ENCODE peak calls at places on chromosomes 5 and 9, in five cellular contexts. W is T-helper 2 cell treated with Interferon-gamma antibody and Interleukin-4, amounts not matched to agents 5 μg/mL and 100 μg/mL, for 36 hours; S is OCI-M1; V is thoracic aorta; Z is left lung. X is an unnamed sample.

GRCh38 chr9:104866186-104866585 is 61.8 kb downstream of the ABCA1 start:
- DNase-seq in V (no peak), W (no peak), Z (no peak), S (no peak), X (no peak)

GRCh38 chr5:171808951-171809350 is 23.3 kb downstream of the SMIM23 start:
- DNase-seq in W (no peak), Z (no peak), S (no peak), V (no peak), X (no peak)

GRCh38 chr5:163489055-163489744 is 16.2 kb upstream of the MAT2B start:
- DNase-seq in S (peak), Z (no peak), V (no peak), W (no peak), X (no peak)

GRCh38 chr9:73370053-73370452 is 218.4 kb downstream of the ANXA1 start:
- DNase-seq in W (no peak), S (peak), Z (no peak), V (no peak), X (peak)

GRCh38 chr5:41415242-41415641 is 95.2 kb downstream of the PLCXD3 start:
- DNase-seq in Z (no peak), W (no peak), S (no peak), V (no peak), X (no peak)

GRCh38 chr9:93826905-93827544 is 128.1 kb downstream of the BARX1 start:
- DNase-seq in W (no peak), Z (peak), S (no peak), V (no peak), X (no peak)

GRCh38 chr5:116159006-116159405 is 74.2 kb downstream of the COMMD10 start:
- DNase-seq in V (no peak), S (no peak), W (no peak), Z (no peak), X (no peak)

GRCh38 chr5:137498301-137498735 is 808 bp downstream of the SPOCK1 start:
- DNase-seq in W (no peak), Z (peak), S (no peak), V (no peak), X (no peak)

GRCh38 chr5:177491429-177491945 is 5.9 kb downstream of the PDLIM7 start:
- DNase-seq in V (no peak), Z (peak), S (peak), W (no peak), X (peak)

GRCh38 chr5:148457183-148457620 is 73.4 kb downstream of the FBXO38 start:
- DNase-seq in W (no peak), S (peak), V (no peak), Z (no peak), X (peak)

GRCh38 chr9:137739371-137739915 is 120.6 kb downstream of the EHMT1 start:
- DNase-seq in W (no peak), V (no peak), Z (no peak), S (no peak), X (no peak)

GRCh38 chr9:133116346-133117231 is 4.5 kb downstream of the RALGDS start:
- DNase-seq in W (no peak), Z (peak), V (no peak), S (no peak), X (no peak)

GRCh38 chr9:95132406-95133350 is 184.8 kb downstream of the FANCC start:
- DNase-seq in W (no peak), S (no peak), V (no peak), Z (no peak), X (no peak)

GRCh38 chr5:2901511-2901910 is 150.0 kb upstream of the IRX2 start:
- DNase-seq in V (no peak), S (no peak), W (no peak), Z (no peak), X (no peak)

GRCh38 chr9:8738953-8739352 is 939.4 kb upstream of the DMAC1 start:
- DNase-seq in Z (no peak), W (no peak), V (no peak), S (no peak), X (no peak)

GRCh38 chr5:138024117-138024516 is 8.8 kb downstream of the FAM13B start:
- DNase-seq in Z (no peak), S (no peak), W (no peak), V (no peak), X (no peak)

GRCh38 chr5:115190388-115190787 is 20.7 kb upstream of the TRIM36 start:
- DNase-seq in Z (no peak), S (no peak), W (no peak), V (no peak), X (no peak)

GRCh38 chr5:6715758-6716633 is 2.8 kb downstream of the TENT4A start:
- DNase-seq in W (peak), V (no peak), S (no peak), Z (no peak), X (peak)

GRCh38 chr9:76603448-76603895 is 144.5 kb downstream of the GCNT1 start:
- DNase-seq in Z (no peak), W (no peak), S (no peak), V (no peak), X (no peak)

GRCh38 chr5:600551-601541 is 11.3 kb upstream of the CEP72 start:
- DNase-seq in W (no peak), V (no peak), Z (peak), S (no peak), X (no peak)

GRCh38 chr5:139561655-139562451 is 714 bp downstream of the UBE2D2 start:
- DNase-seq in S (peak), Z (peak), V (peak), W (peak), X (peak)

GRCh38 chr5:42791151-42791550 is 20.5 kb downstream of the SELENOP start:
- DNase-seq in W (no peak), S (no peak), Z (no peak), V (no peak), X (no peak)

GRCh38 chr5:150492621-150493020 is 15.3 kb upstream of the NDST1 start:
- DNase-seq in V (no peak), Z (no peak), S (no peak), W (no peak), X (no peak)

GRCh38 chr9:114214686-114215397 is 59.5 kb downstream of the COL27A1 start:
- DNase-seq in W (no peak), S (no peak), Z (peak), V (no peak), X (no peak)

GRCh38 chr5:133528841-133529240 is 83.5 kb downstream of the FSTL4 start:
- DNase-seq in V (no peak), Z (no peak), W (no peak), S (no peak), X (no peak)

GRCh38 chr5:169222934-169223594 is 77.9 kb downstream of the SLIT3 start:
- DNase-seq in S (no peak), Z (no peak), V (no peak), W (no peak), X (no peak)

GRCh38 chr5:143896981-143897380 is 85.0 kb downstream of the HMHB1 start:
- DNase-seq in W (no peak), Z (no peak), S (peak), V (no peak), X (no peak)

GRCh38 chr5:142743677-142744441 is 26.3 kb upstream of the ARHGAP26 start:
- DNase-seq in W (no peak), Z (no peak), S (no peak), V (no peak), X (no peak)

GRCh38 chr5:169142264-169142970 is 158.5 kb downstream of the SLIT3 start:
- DNase-seq in W (no peak), V (peak), S (no peak), Z (no peak), X (no peak)

GRCh38 chr5:10655041-10655685 is 91.3 kb downstream of the ANKRD33B start:
- DNase-seq in S (no peak), V (no peak), Z (peak), W (no peak), X (no peak)

GRCh38 chr9:22425551-22425950 is 21.1 kb upstream of the DMRTA1 start:
- DNase-seq in S (no peak), W (no peak), Z (no peak), V (no peak), X (no peak)

GRCh38 chr9:92711844-92712243 is 41.9 kb upstream of the IPPK start:
- DNase-seq in S (no peak), V (no peak), Z (no peak), W (no peak), X (peak)

GRCh38 chr5:74919041-74919440 is 52.9 kb upstream of the FAM169A start:
- DNase-seq in W (no peak), V (no peak), Z (no peak), S (no peak), X (no peak)

GRCh38 chr9:130834371-130835311 is at the start of gene ABL1:
- DNase-seq in V (peak), S (peak), W (peak), Z (peak), X (no peak)

GRCh38 chr9:27573699-27574265 is 501 bp upstream of the C9orf72 start:
- DNase-seq in S (peak), Z (peak), V (peak), W (peak), X (peak)

GRCh38 chr5:127892467-127893207 is 189.4 kb downstream of the CCDC192 start:
- DNase-seq in W (no peak), Z (no peak), V (no peak), S (no peak), X (no peak)

GRCh38 chr9:4640027-4640426 is 22.1 kb upstream of the PLPP6 start:
- DNase-seq in Z (no peak), V (no peak), W (no peak), S (peak), X (peak)

GRCh38 chr5:126976520-126977172 is 53.7 kb downstream of the MARCHF3 start:
- DNase-seq in S (peak), Z (peak), W (no peak), V (no peak), X (no peak)

GRCh38 chr5:17216176-17216973 is 1.1 kb upstream of the BASP1 start:
- DNase-seq in W (peak), V (peak), S (peak), Z (peak), X (peak)

X was measured in KBM-7.